ENCODE peak calls at places on chromosomes 7 and 10, in four cellular contexts. N, Y, C and B are unnamed samples. For H3K36me3, H3K4me1 and H3K27me3, the result is how much of the 10 kb centered on the place peaks cover.

GRCh38 chr7:99624487-99624886 is 7.7 kb downstream of the ZSCAN25 start:
- DNase-seq in N (peak), Y (no peak), C (peak), B (no peak)

GRCh38 chr10:123847686-123848432 is 43.7 kb downstream of the CPXM2 start:
- DNase-seq in N (no peak), Y (no peak), C (no peak), B (no peak)

GRCh38 chr7:2810682-2811471 is 33.2 kb downstream of the GNA12 start:
- DNase-seq in N (no peak), Y (no peak), C (peak), B (no peak)

GRCh38 chr10:29961351-29961750 is 98.0 kb downstream of the JCAD start:
- DNase-seq in Y (no peak), N (no peak), C (no peak), B (no peak)

GRCh38 chr7:135795846-135796570 is 47.4 kb upstream of the FAM180A start:
- DNase-seq in Y (no peak), N (no peak), C (no peak), B (no peak)

GRCh38 chr7:10939911-10940747 is 33.5 kb upstream of the PHF14 start:
- DNase-seq in Y (peak), C (peak), N (peak), B (peak)

GRCh38 chr7:3138206-3138605 is 94.5 kb upstream of the CARD11 start:
- DNase-seq in Y (no peak), C (no peak), N (peak), B (no peak)

GRCh38 chr10:3400368-3400767 is 227.8 kb upstream of the PITRM1 start:
- DNase-seq in C (no peak), Y (no peak), N (no peak), B (no peak)

GRCh38 chr7:5354460-5355279 is 69.0 kb downstream of the TNRC18 start:
- DNase-seq in Y (no peak), C (no peak), N (no peak), B (no peak)

GRCh38 chr10:101053516-101053915 is 8.3 kb upstream of the KAZALD1 start:
- DNase-seq in Y (no peak), C (no peak), N (no peak), B (no peak)

GRCh38 chr7:49790209-49790608 is 16.8 kb downstream of the VWC2 start:
- DNase-seq in N (no peak), C (no peak), Y (peak), B (no peak)

GRCh38 chr7:140661124-140661523 is 11.6 kb upstream of the ADCK2 start:
- DNase-seq in Y (no peak), C (no peak), N (no peak), B (no peak)

GRCh38 chr10:64209574-64209973 is 688.4 kb downstream of the REEP3 start:
- DNase-seq in N (no peak), Y (no peak), C (no peak), B (no peak)

GRCh38 chr7:115260381-115260780 is 338.5 kb downstream of the MDFIC start:
- DNase-seq in Y (no peak), C (no peak), N (no peak), B (no peak)

GRCh38 chr7:35700865-35701264 is 5.9 kb upstream of the HERPUD2 start:
- DNase-seq in N (no peak), C (no peak), Y (no peak), B (no peak)

GRCh38 chr7:65983965-65984654 is 2.1 kb upstream of the GUSB start:
- DNase-seq in C (no peak), Y (no peak), N (no peak), B (no peak)

GRCh38 chr7:28984631-28985030 is 26.5 kb upstream of the TRIL start:
- DNase-seq in C (no peak), Y (peak), N (no peak), B (no peak)

GRCh38 chr7:55199418-55199817 is 165.7 kb upstream of the LANCL2 start:
- DNase-seq in N (no peak), C (no peak), Y (no peak), B (no peak)
- H3K36me3 ChIP-seq in N (under half), C (under half), Y (under half), B (under half)

GRCh38 chr10:78831001-78831400 is 237.8 kb upstream of the ZMIZ1 start:
- DNase-seq in C (no peak), Y (no peak), N (no peak), B (no peak)
- H3K4me1 ChIP-seq in C (under half), Y (under half), N (under half), B (under half)

DNA sequence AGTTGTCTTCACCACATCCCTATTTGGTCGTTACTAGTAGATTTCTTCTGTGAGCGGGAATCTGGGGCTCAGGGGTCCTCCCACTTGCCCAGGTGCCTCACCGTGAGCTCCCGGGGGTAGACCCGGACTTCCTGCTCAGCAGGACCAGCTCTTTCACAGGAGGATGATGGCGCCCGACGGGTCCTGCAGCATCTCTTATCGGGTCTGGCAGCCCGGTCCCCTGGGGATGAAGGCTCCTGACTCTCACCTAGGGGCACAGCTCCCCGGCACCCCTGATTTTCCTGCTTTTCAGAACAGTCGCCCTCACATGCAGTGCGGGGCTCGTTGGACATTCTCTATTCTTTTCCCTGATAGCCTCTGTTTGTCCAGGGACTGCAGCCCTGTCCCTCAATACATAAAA is 33.0 kb upstream of the SHH start:
- DNase-seq in C (peak), N (no peak), Y (no peak), B (no peak)
- H3K27me3 ChIP-seq in C (under half), N (under half), Y (under half), B (under half)

GRCh38 chr7:21763818-21764217 is 181.9 kb downstream of the CDCA7L start:
- DNase-seq in N (no peak), C (no peak), Y (no peak), B (no peak)

GRCh38 chr7:21766218-21766617 is 179.5 kb downstream of the CDCA7L start:
- DNase-seq in C (no peak), N (no peak), Y (no peak), B (no peak)

GRCh38 chr7:21757537-21758282 is 188.0 kb downstream of the CDCA7L start:
- DNase-seq in N (no peak), Y (no peak), C (no peak), B (no peak)

GRCh38 chr7:21758286-21758685 is 187.4 kb downstream of the CDCA7L start:
- DNase-seq in N (no peak), C (no peak), Y (no peak), B (no peak)

GRCh38 chr7:21762469-21762868 is 183.2 kb downstream of the CDCA7L start:
- DNase-seq in C (no peak), Y (no peak), N (no peak), B (no peak)
- H3K36me3 ChIP-seq in C (under half), Y (under half), N (under half), B (under half)

DNA sequence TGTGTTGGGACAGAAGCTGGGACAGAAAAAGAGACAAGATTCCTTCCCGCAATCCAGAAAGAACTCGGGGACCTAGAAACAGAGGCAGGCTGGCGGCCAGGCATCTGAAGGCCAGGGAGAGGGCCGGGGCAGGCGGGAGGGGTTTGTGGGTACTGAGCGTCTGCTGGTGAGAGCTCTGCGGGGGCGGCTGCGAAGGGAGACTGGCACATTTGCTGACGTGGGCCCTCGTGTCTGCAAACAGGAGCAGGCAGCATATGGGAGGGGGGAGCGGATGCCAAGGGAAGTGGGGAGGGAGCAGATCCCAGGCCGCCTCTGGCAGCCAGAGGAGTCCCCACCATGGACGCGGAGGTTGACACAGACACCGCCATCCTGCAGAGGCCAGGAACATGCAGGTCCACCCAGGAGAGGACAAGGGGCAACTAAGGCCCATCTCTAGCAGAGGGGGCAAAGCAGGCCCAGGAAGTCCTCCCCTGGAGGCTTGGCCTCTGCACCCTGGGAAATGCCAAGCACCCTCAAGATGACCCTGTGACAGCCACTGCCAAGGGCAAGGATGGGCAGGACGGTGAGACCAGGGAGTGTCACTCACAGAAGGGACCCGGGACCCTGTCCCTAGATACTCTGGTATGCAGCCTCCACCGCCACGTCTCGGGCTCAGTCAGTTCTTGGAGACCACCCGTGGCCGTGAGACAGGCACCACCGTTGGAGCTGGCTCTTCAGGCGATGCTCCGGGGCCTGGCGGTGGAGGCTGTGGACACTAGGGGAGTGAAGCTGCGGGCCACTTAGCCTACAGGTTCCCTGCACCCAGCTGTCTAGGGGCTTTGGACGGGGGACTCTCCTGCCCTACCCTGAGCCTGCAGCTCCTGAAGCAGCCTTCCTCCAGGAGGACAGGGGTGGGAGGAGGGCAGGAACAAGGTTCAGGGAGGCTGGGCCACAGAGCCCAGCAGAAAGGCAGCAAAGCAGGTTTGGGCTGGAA is 32.0 kb downstream of the KCNH2 start:
- DNase-seq in N (no peak), C (peak), Y (no peak), B (no peak)
- H3K4me1 ChIP-seq in N (under half), C (under half), Y (under half), B (under half)

DNA sequence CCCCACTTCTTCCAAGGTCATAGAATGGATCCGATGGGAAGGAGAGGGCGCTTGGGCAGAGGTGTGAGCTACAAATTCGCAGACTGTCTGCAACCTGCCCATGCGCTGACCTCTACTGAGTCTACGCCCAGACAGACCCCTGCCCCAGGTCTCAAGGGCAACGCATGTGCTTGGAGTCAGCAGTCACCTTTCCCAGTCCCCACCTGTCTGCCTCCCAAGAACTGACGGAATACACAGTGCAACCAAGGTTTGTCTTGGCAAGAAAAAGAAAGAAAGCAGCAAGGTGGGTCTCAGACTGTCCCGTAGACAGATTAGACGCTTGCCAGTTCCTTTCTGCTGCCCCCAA is 74.3 kb downstream of the CALN1 start:
- DNase-seq in C (no peak), N (no peak), Y (no peak), B (no peak)
- H3K27me3 ChIP-seq in C (under half), N (under half), Y (half or more), B (under half)

GRCh38 chr7:132189881-132190280 is 386.4 kb downstream of the PLXNA4 start:
- DNase-seq in N (no peak), Y (no peak), C (no peak), B (no peak)
- H3K36me3 ChIP-seq in N (under half), Y (under half), C (under half), B (under half)

GRCh38 chr10:35391153-35391953 is 55.0 kb downstream of the CCNY start:
- DNase-seq in N (no peak), Y (no peak), C (no peak), B (no peak)

GRCh38 chr10:35388682-35389081 is 52.4 kb downstream of the CCNY start:
- DNase-seq in N (no peak), Y (no peak), C (no peak), B (no peak)

GRCh38 chr10:35391954-35392262 is 55.6 kb downstream of the CCNY start:
- DNase-seq in Y (no peak), N (no peak), C (no peak), B (no peak)

GRCh38 chr10:35390843-35391152 is 54.5 kb downstream of the CCNY start:
- DNase-seq in C (no peak), N (no peak), Y (no peak), B (no peak)

DNA sequence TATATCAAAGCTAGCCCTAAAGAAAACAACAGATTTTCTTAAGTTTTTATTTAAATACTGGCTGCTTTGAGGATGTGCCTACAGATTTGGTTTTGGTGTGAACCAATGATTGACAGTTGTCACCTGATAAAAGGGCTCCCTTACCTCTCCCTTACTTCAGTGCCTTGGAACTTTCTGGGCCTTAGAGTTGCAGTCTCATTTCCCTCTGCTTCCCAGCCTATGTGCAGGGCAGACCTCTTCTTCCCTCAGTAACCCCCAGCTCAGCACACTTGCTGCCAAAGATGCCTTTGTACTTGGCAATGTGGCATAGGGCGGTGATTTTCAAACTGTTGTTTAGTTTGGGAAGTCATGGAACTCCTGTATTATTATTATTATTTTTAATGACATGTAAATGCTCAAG is 54.1 kb downstream of the CCNY start:
- DNase-seq in N (no peak), Y (no peak), C (no peak), B (no peak)
- H3K4me1 ChIP-seq in N (under half), Y (half or more), C (under half), B (under half)